ENCODE peak calls at places on chromosomes 7 and 10, in four cellular contexts. M, Q, U and K are unnamed samples. For H3K27me3 and H3K36me3, the result is how much of the 10 kb centered on the place peaks cover.

GRCh38 chr7:32659853-32660252 is 164.6 kb downstream of the AVL9 start:
- DNase-seq in M (no peak), Q (no peak), U (no peak), K (no peak)

GRCh38 chr10:48655426-48656240 is 29.0 kb upstream of the WDFY4 start:
- DNase-seq in M (peak), Q (peak), U (no peak), K (peak)

GRCh38 chr7:8433477-8434289 is at the start of gene NXPH1:
- DNase-seq in M (no peak), Q (no peak), U (peak), K (no peak)

GRCh38 chr7:99265848-99266247 is 6.8 kb upstream of the MYH16 start:
- DNase-seq in M (no peak), Q (no peak), U (no peak), K (no peak)

GRCh38 chr7:3861941-3862340 is 560.9 kb downstream of the SDK1 start:
- DNase-seq in M (no peak), Q (no peak), U (no peak), K (peak)

GRCh38 chr7:4049202-4049601 is 632.9 kb upstream of the FOXK1 start:
- DNase-seq in M (no peak), Q (no peak), U (no peak), K (no peak)

GRCh38 chr7:128410092-128410665 is 397 bp upstream of the IMPDH1 start:
- DNase-seq in M (peak), Q (peak), U (peak), K (no peak)

GRCh38 chr7:84363741-84364140 is 169.2 kb upstream of the SEMA3A start:
- DNase-seq in M (no peak), Q (no peak), U (no peak), K (no peak)

GRCh38 chr10:122974543-122975064 is 5.6 kb upstream of the PSTK start:
- DNase-seq in M (no peak), Q (no peak), U (no peak), K (no peak)

GRCh38 chr10:100359529-100360150 is 12.6 kb downstream of the SCD start:
- DNase-seq in M (no peak), Q (no peak), U (no peak), K (no peak)

GRCh38 chr10:86345296-86346168 is 21.1 kb downstream of the GRID1 start:
- DNase-seq in M (no peak), Q (peak), U (no peak), K (peak)

GRCh38 chr10:129870042-129870757 is 93.9 kb downstream of the EBF3 start:
- DNase-seq in M (no peak), Q (no peak), U (no peak), K (no peak)

GRCh38 chr10:113939212-113939860 is 84.9 kb downstream of the NHLRC2 start:
- DNase-seq in M (no peak), Q (no peak), U (no peak), K (no peak)

GRCh38 chr7:92685146-92686042 is 95.2 kb upstream of the FAM133B start:
- DNase-seq in M (no peak), Q (no peak), U (no peak), K (no peak)

GRCh38 chr7:42869131-42870020 is 42.5 kb downstream of the C7orf25 start:
- DNase-seq in M (no peak), Q (no peak), U (peak), K (no peak)

GRCh38 chr7:158689500-158689899 is 15.1 kb downstream of the NCAPG2 start:
- DNase-seq in M (no peak), Q (no peak), U (no peak), K (no peak)

GRCh38 chr10:88318803-88319202 is 264.3 kb downstream of the RNLS start:
- DNase-seq in M (no peak), Q (peak), U (no peak), K (no peak)

GRCh38 chr10:15167411-15168295 is 840 bp downstream of the NMT2 start:
- DNase-seq in M (peak), Q (peak), U (peak), K (no peak)

GRCh38 chr7:84022686-84023308 is 171.8 kb downstream of the SEMA3A start:
- DNase-seq in M (no peak), Q (peak), U (no peak), K (no peak)

GRCh38 chr7:16235743-16236142 is 185.6 kb downstream of the CRPPA start:
- DNase-seq in M (no peak), Q (no peak), U (no peak), K (no peak)

GRCh38 chr7:23021581-23021980 is 7.7 kb upstream of the HYCC1 start:
- DNase-seq in M (no peak), Q (no peak), U (no peak), K (no peak)

GRCh38 chr10:107915277-107915634 is 750.8 kb upstream of the SORCS1 start:
- DNase-seq in M (no peak), Q (no peak), U (no peak), K (no peak)

GRCh38 chr10:34310234-34310633 is 504.9 kb downstream of the PARD3 start:
- DNase-seq in M (no peak), Q (no peak), U (no peak), K (no peak)

GRCh38 chr10:122308487-122309141 is 37.5 kb downstream of the BTBD16 start:
- DNase-seq in M (no peak), Q (no peak), U (no peak), K (no peak)

GRCh38 chr7:121872831-121873764 is at the start of gene PTPRZ1:
- DNase-seq in M (no peak), Q (peak), U (no peak), K (no peak)

GRCh38 chr7:4959356-4959755 is 369 bp upstream of the MMD2 start:
- DNase-seq in M (no peak), Q (no peak), U (no peak), K (no peak)

GRCh38 chr10:61078542-61078941 is 134.6 kb upstream of the RHOBTB1 start:
- DNase-seq in M (no peak), Q (no peak), U (no peak), K (no peak)

GRCh38 chr7:87325576-87326370 is 19.7 kb upstream of the CROT start:
- DNase-seq in M (no peak), Q (no peak), U (no peak), K (no peak)
- TF ChIP-seq CTCF in M (no peak), Q (no peak), U (no peak), K (no peak)

GRCh38 chr7:50303894-50304157 is 690 bp upstream of the IKZF1 start:
- DNase-seq in M (no peak), Q (no peak), U (peak), K (no peak)
- H3K27me3 ChIP-seq in M (half or more), Q (half or more), U (under half), K (under half)

GRCh38 chr10:77789016-77789415 is 137.5 kb downstream of the DLG5 start:
- DNase-seq in M (no peak), Q (no peak), U (no peak), K (no peak)

GRCh38 chr10:77791506-77791905 is 135.0 kb downstream of the DLG5 start:
- DNase-seq in M (no peak), Q (no peak), U (no peak), K (no peak)

GRCh38 chr10:77788496-77789010 is 138.0 kb downstream of the DLG5 start:
- DNase-seq in M (no peak), Q (no peak), U (no peak), K (no peak)

GRCh38 chr10:77792155-77792554 is 134.4 kb downstream of the DLG5 start:
- DNase-seq in M (no peak), Q (no peak), U (no peak), K (no peak)

GRCh38 chr10:77789861-77790260 is 136.7 kb downstream of the DLG5 start:
- DNase-seq in M (no peak), Q (no peak), U (no peak), K (no peak)
- H3K36me3 ChIP-seq in M (half or more), Q (under half), U (under half), K (under half)

GRCh38 chr7:123871998-123872867 is 27.3 kb downstream of the HYAL4 start:
- DNase-seq in M (no peak), Q (peak), U (peak), K (peak)
- TF ChIP-seq CTCF in M (peak), Q (peak), U (peak), K (peak)

GRCh38 chr7:132168239-132168638 is 408.0 kb downstream of the PLXNA4 start:
- DNase-seq in M (no peak), Q (no peak), U (no peak), K (no peak)
- H3K27me3 ChIP-seq in M (under half), Q (half or more), U (half or more), K (under half)

GRCh38 chr10:68781613-68782574 is 45.4 kb upstream of the STOX1 start:
- DNase-seq in M (no peak), Q (no peak), U (no peak), K (no peak)
- H3K36me3 ChIP-seq in M (half or more), Q (under half), U (half or more), K (under half)

DNA sequence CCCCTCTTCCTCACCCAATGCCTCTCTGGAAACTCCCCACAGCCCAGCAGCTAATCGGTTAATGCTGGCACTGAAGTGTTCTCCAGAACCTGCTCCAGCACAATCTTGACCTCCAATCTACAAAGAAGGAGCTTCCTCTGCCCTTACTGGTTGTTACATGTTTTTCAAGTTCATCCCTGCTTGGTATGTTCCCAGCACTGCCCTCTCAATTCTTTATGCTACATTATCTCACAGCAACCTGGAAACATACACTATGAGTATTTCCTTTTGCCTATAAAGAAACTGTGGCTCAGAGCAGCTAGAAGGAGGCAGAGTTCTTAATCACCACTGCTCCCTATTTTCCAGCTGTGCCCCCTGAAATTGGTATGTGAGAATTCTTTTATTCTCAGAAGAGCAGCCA is 84.1 kb upstream of the KMT2E start:
- DNase-seq in M (no peak), Q (no peak), U (no peak), K (no peak)
- TF ChIP-seq CTCF in M (no peak), Q (no peak), U (no peak), K (no peak)

DNA sequence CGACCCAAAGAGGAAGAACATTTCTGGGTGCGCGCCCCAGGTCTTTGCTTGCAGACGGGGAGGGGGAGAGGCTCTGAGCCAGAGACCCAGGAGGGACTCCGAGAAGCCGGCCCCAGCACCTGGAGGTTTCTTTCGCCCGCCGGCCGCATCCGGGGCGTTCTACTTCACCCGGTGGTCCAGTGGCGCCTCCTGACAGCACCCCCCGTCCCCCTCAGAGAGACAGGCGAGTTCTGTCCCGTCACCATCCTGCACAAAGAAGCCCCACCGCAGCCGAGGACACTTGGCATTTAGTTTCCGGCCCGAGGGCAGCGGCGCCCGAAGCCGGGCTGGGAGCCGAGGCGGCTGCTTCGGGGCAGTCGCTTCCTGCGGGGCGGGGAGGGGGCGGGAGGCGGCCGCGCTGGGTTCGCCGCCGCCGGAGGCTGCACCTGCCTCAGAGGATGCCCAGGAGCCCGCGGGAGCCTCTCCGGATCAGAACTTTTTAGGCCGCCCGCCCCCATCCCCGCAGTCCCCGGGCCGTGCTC is at the start of gene TMEM178B:
- DNase-seq in M (no peak), Q (no peak), U (no peak), K (no peak)
- H3K27me3 ChIP-seq in M (half or more), Q (half or more), U (half or more), K (under half)